ENCODE peak calls at places on chromosomes 13 and 19, in five cellular contexts. N is esophagus squamous epithelium, U is GM23248, Y is right lobe of liver, H is uterus. I is an unnamed sample.

GRCh38 chr19:5908773-5909442 is 4.2 kb downstream of the VMAC start:
- DNase-seq in N (no peak), U (no peak), Y (no peak), H (no peak), I (no peak)

GRCh38 chr19:10260141-10260584 is 8.1 kb downstream of the MRPL4 start:
- DNase-seq in N (no peak), U (peak; percentile 31), Y (no peak), H (no peak), I (no peak)

GRCh38 chr13:31088826-31089420 is 72.8 kb downstream of the HSPH1 start:
- DNase-seq in N (no peak), U (no peak), Y (no peak), H (no peak), I (no peak)

GRCh38 chr13:97810152-97810551 is 143.3 kb upstream of the IPO5 start:
- DNase-seq in N (no peak), U (peak; percentile 51), Y (no peak), H (no peak), I (no peak)

GRCh38 chr19:21256722-21257121 is 72.5 kb downstream of the ZNF708 start:
- DNase-seq in N (no peak), U (peak; percentile 29), Y (no peak), H (no peak), I (no peak)

GRCh38 chr19:35195822-35196221 is 32.7 kb downstream of the FAM187B start:
- DNase-seq in N (no peak), U (peak; percentile 70), Y (no peak), H (no peak), I (no peak)

GRCh38 chr13:102878491-102878890 is 32.7 kb downstream of the ERCC5 start:
- DNase-seq in N (no peak), U (peak; percentile 35), Y (no peak), H (no peak), I (no peak)

GRCh38 chr13:48072304-48072703 is 22.6 kb downstream of the MED4 start:
- DNase-seq in N (no peak), U (no peak), Y (no peak), H (no peak), I (no peak)

GRCh38 chr13:76009491-76009890 is 373.4 kb downstream of the LMO7 start:
- DNase-seq in N (no peak), U (no peak), Y (no peak), H (no peak), I (no peak)

GRCh38 chr19:46746281-46746965 is at the start of gene STRN4:
- DNase-seq in N (no peak), U (peak; percentile 90), Y (no peak), H (no peak), I (no peak)

GRCh38 chr19:1514986-1515721 is 2.3 kb upstream of the ADAMTSL5 start:
- DNase-seq in N (no peak), U (no peak), Y (no peak), H (no peak), I (no peak)

GRCh38 chr13:64553411-64554129 is 2676.6 kb downstream of the PCDH9 start:
- DNase-seq in N (no peak), U (peak; percentile 61), Y (no peak), H (no peak), I (no peak)

GRCh38 chr19:6811906-6812305 is 39.4 kb downstream of the VAV1 start:
- DNase-seq in N (no peak), U (peak; percentile 76), Y (no peak), H (no peak), I (no peak)

GRCh38 chr13:95918860-95919259 is 134.3 kb downstream of the UGGT2 start:
- DNase-seq in N (no peak), U (no peak), Y (no peak), H (no peak), I (no peak)

GRCh38 chr19:33064117-33064777 is 441 bp downstream of the RHPN2 start:
- DNase-seq in N (no peak), U (peak; percentile 30), Y (peak; percentile 77), H (no peak), I (no peak)

GRCh38 chr13:50403311-50403710 is 388.1 kb downstream of the KCNRG start:
- DNase-seq in N (no peak), U (no peak), Y (no peak), H (no peak), I (peak; percentile 29)

GRCh38 chr13:24230428-24231072 is 70.0 kb downstream of the SPATA13 start:
- DNase-seq in N (no peak), U (no peak), Y (no peak), H (no peak), I (no peak)

GRCh38 chr13:94711561-94712286 is 621 bp downstream of the SOX21 start:
- DNase-seq in N (no peak), U (peak; percentile 39), Y (no peak), H (no peak), I (no peak)

GRCh38 chr19:19655051-19655594 is 8.4 kb downstream of the ATP13A1 start:
- DNase-seq in N (no peak), U (no peak), Y (peak; percentile 54), H (no peak), I (no peak)

GRCh38 chr19:1465191-1466016 is 13.6 kb downstream of the C19orf25 start:
- DNase-seq in N (no peak), U (no peak), Y (peak; percentile 67), H (no peak), I (peak; percentile 67)

GRCh38 chr19:2081873-2082810 is 14.0 kb downstream of the MOB3A start:
- DNase-seq in N (no peak), U (no peak), Y (no peak), H (no peak), I (peak; percentile 52)

GRCh38 chr19:12202250-12202649 is 39.4 kb downstream of the ZNF136 start:
- DNase-seq in N (no peak), U (peak; percentile 30), Y (no peak), H (no peak), I (peak; percentile 24)

GRCh38 chr13:112831196-112831595 is 137.8 kb upstream of the MCF2L start:
- DNase-seq in N (no peak), U (no peak), Y (no peak), H (no peak), I (no peak)

GRCh38 chr13:44383945-44384344 is 10.3 kb downstream of the SERP2 start:
- DNase-seq in N (no peak), U (no peak), Y (no peak), H (no peak), I (no peak)

DNA sequence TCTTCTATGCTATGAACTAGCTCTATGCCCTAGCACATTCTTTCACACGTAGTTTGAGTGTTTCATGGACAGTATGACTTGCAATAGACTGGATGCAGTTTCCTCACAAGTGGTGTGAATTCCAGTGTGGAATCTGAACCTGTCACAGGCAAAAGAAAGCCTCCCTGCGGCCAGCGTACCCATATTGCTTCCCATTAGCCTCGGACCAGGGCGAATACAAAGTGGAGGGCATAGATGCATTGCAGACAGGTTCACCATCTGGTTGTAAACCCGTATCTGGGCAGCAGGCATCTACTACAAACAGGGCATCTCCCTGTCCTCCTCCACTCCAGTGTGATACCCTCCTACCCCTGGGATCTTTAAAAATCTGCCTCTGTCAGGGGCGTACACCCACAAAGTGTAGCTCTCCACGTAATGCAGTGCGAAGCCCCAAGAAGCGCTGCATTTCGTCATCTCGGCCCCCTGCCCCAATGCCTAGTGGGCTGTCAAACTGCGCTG is 1.4 kb upstream of the CIC start:
- DNase-seq in N (no peak), U (peak; percentile 52), Y (no peak), H (peak; percentile 27), I (peak; percentile 35)
- H3K27ac ChIP-seq in N (peak overlapping the region; percentile 97), U (peak overlapping the region; percentile 95), Y (peak overlapping the region; percentile 100), H (peak overlapping the region; percentile 99), I (peak overlapping the region; percentile 99)

GRCh38 chr13:37870895-37871550 is 1.5 kb upstream of the TRPC4 start:
- DNase-seq in N (no peak), U (peak; percentile 78), Y (no peak), H (no peak), I (no peak)
- H3K4me3 ChIP-seq in N (no peak overlapping the region), U (peak overlapping the region; percentile 90), Y (no peak overlapping the region), H (peak overlapping the region; percentile 58), I (no peak overlapping the region)

GRCh38 chr19:18300930-18301717 is 19.7 kb upstream of the JUND start:
- DNase-seq in N (no peak), U (peak; percentile 90), Y (peak; percentile 96), H (peak; percentile 85), I (peak; percentile 86)

GRCh38 chr19:18304194-18304495 is 18.7 kb downstream of the LSM4 start:
- DNase-seq in N (no peak), U (peak; percentile 30), Y (peak; percentile 66), H (no peak), I (no peak)

GRCh38 chr19:18304496-18305312 is 18.2 kb downstream of the LSM4 start:
- DNase-seq in N (no peak), U (peak; percentile 94), Y (peak; percentile 89), H (peak; percentile 87), I (peak; percentile 95)

GRCh38 chr19:18299654-18300053 is 18.2 kb upstream of the JUND start:
- DNase-seq in N (no peak), U (no peak), Y (no peak), H (no peak), I (no peak)

GRCh38 chr19:18301718-18302111 is 20.3 kb upstream of the JUND start:
- DNase-seq in N (no peak), U (peak; percentile 28), Y (no peak), H (no peak), I (no peak)
- H3K4me1 ChIP-seq in N (peaks cover 43% of the 10 kb centered on the region), U (peaks cover 33% of the 10 kb centered on the region), Y (no peaks in the 10 kb centered on the region), H (peaks cover 5% of the 10 kb centered on the region), I (peaks cover 49% of the 10 kb centered on the region)

GRCh38 chr13:113996081-113996911 is 22.4 kb upstream of the C13orf46 start:
- DNase-seq in N (no peak), U (no peak), Y (peak; percentile 49), H (no peak), I (peak; percentile 19)

GRCh38 chr13:113999618-113999910 is 25.7 kb upstream of the C13orf46 start:
- DNase-seq in N (no peak), U (peak; percentile 25), Y (peak; percentile 24), H (no peak), I (peak; percentile 12)

GRCh38 chr13:113996912-113997745 is 23.3 kb upstream of the C13orf46 start:
- DNase-seq in N (no peak), U (no peak), Y (peak; percentile 29), H (no peak), I (no peak)

GRCh38 chr13:113998781-113999617 is 25.1 kb upstream of the C13orf46 start:
- DNase-seq in N (no peak), U (no peak), Y (peak; percentile 40), H (no peak), I (peak; percentile 18)

DNA sequence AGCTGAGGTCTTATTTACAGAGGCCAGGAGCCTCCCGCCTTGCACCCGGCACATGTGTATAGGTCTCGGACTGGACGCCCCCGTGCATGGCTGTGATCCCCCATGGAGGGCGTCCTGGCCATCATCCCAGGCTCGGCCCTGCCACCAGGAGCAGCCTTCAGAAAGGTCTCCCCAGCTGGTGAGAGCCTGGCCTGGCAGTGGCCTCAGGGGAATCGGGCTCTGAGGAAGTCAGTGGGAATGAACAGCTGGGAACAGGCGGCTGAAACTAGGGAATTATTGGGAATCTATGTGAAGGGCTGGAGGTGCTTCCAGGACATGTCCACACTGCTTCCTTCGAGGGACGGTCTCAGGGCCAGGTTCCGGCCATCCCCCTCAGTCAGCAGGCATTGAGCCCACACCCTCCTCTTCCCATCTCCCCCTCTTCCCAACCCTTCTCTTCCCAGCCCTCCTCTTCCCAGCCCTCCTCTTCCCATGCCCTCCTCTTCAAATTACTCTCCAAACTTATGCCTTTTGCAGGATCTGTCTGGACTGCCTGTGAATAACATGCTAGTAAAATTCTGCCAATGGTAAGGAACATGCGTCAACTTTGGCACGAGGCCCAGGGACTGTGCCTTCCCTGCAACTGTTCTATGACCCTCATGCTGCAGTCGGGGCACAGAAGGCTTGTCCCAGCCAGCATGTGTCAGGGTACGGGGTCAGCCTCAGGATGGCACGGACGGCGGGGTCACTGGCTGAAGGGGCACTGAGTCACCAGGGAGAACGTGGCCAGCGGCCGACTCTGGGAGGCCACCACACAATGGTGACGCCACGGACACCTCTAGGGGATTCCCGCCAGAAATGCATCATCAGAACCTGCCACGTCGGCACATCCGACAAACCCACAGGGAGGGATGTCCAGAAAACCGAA is 24.2 kb upstream of the C13orf46 start:
- DNase-seq in N (no peak), U (peak; percentile 88), Y (peak; percentile 54), H (peak; percentile 61), I (peak; percentile 69)
- H3K27ac ChIP-seq in N (no peak overlapping the region), U (peak overlapping the region; percentile 65), Y (no peak overlapping the region), H (peak overlapping the region; percentile 45), I (no peak overlapping the region)